ENCODE peak calls at places on chromosomes 2 and 18, in four cellular contexts. One of them, this sample, is unnamed.

GRCh38 chr18:21306368-21306767 is 64.3 kb downstream of the GREB1L start:
- DNase-seq in HL-60: no peak
- DNase-seq in spleen: no peak
- DNase-seq in H1: no peak
- DNase-seq in this sample: no peak

GRCh38 chr2:176157499-176158305 is 595 bp downstream of the HOXD3 start:
- DNase-seq in H1: no peak
- DNase-seq in spleen: no peak
- DNase-seq in HL-60: no peak
- DNase-seq in this sample: no peak

GRCh38 chr18:9771261-9771976 is 63.3 kb downstream of the RAB31 start:
- DNase-seq in HL-60: peak; percentile 85
- DNase-seq in H1: peak; percentile 59
- DNase-seq in spleen: peak; percentile 93
- DNase-seq in this sample: peak; percentile 40

GRCh38 chr2:152167070-152167469 is 8.5 kb downstream of the STAM2 start:
- DNase-seq in H1: no peak
- DNase-seq in HL-60: no peak
- DNase-seq in spleen: no peak
- DNase-seq in this sample: no peak

GRCh38 chr18:50967714-50968661 is at the start of gene ELAC1:
- DNase-seq in HL-60: peak; percentile 74
- DNase-seq in spleen: peak; percentile 95
- DNase-seq in H1: peak; percentile 33
- DNase-seq in this sample: peak; percentile 78

GRCh38 chr2:40412456-40412855 is 39.4 kb downstream of the SLC8A1 start:
- DNase-seq in H1: no peak
- DNase-seq in spleen: no peak
- DNase-seq in HL-60: no peak
- DNase-seq in this sample: no peak

GRCh38 chr2:142877265-142877756 is at the start of gene KYNU:
- DNase-seq in spleen: no peak
- DNase-seq in HL-60: no peak
- DNase-seq in H1: no peak
- DNase-seq in this sample: no peak

GRCh38 chr18:57077786-57078552 is 68.9 kb upstream of the BOD1L2 start:
- DNase-seq in H1: no peak
- DNase-seq in spleen: peak; percentile 80
- DNase-seq in HL-60: peak; percentile 84
- DNase-seq in this sample: peak; percentile 59

GRCh38 chr2:160270571-160271113 is 70.6 kb upstream of the ITGB6 start:
- DNase-seq in H1: no peak
- DNase-seq in spleen: no peak
- DNase-seq in HL-60: no peak
- DNase-seq in this sample: no peak

GRCh38 chr2:101750688-101751087 is 53.2 kb downstream of the MAP4K4 start:
- DNase-seq in H1: no peak
- DNase-seq in spleen: no peak
- DNase-seq in HL-60: no peak
- DNase-seq in this sample: no peak

GRCh38 chr18:70293166-70293565 is 4.3 kb downstream of the SOCS6 start:
- DNase-seq in spleen: no peak
- DNase-seq in H1: no peak
- DNase-seq in HL-60: no peak
- DNase-seq in this sample: no peak

GRCh38 chr2:121387591-121388325 is 102.8 kb upstream of the TFCP2L1 start:
- DNase-seq in HL-60: no peak
- DNase-seq in spleen: no peak
- DNase-seq in H1: no peak
- DNase-seq in this sample: no peak

GRCh38 chr2:69163109-69163508 is 150.1 kb downstream of the ANTXR1 start:
- DNase-seq in H1: no peak
- DNase-seq in HL-60: peak; percentile 85
- DNase-seq in spleen: no peak
- DNase-seq in this sample: no peak

GRCh38 chr2:1718339-1719220 is 25.7 kb downstream of the PXDN start:
- DNase-seq in H1: no peak
- DNase-seq in HL-60: no peak
- DNase-seq in spleen: no peak
- DNase-seq in this sample: no peak

GRCh38 chr2:33417093-33417492 is 59.4 kb upstream of the RASGRP3 start:
- DNase-seq in spleen: no peak
- DNase-seq in H1: no peak
- DNase-seq in HL-60: no peak
- DNase-seq in this sample: no peak

GRCh38 chr2:86367501-86367778 is 30.0 kb upstream of the REEP1 start:
- DNase-seq in H1: no peak
- DNase-seq in spleen: no peak
- DNase-seq in HL-60: no peak
- DNase-seq in this sample: no peak

GRCh38 chr2:205692095-205692494 is 9.8 kb downstream of the NRP2 start:
- DNase-seq in H1: no peak
- DNase-seq in spleen: no peak
- DNase-seq in HL-60: no peak
- DNase-seq in this sample: no peak

GRCh38 chr18:60372598-60372997 is at the start of gene MC4R:
- DNase-seq in spleen: no peak
- DNase-seq in H1: no peak
- DNase-seq in HL-60: no peak
- DNase-seq in this sample: no peak

GRCh38 chr2:86622409-86622877 is 1.2 kb downstream of the RNF103 start:
- DNase-seq in spleen: peak; percentile 83
- DNase-seq in H1: no peak
- DNase-seq in HL-60: peak; percentile 41
- DNase-seq in this sample: no peak

GRCh38 chr2:207805566-207806226 is 36.0 kb upstream of the FZD5 start:
- DNase-seq in spleen: no peak
- DNase-seq in HL-60: no peak
- DNase-seq in H1: no peak
- DNase-seq in this sample: no peak

GRCh38 chr2:105744091-105744908 is 412 bp upstream of the NCK2 start:
- DNase-seq in spleen: peak; percentile 94
- DNase-seq in HL-60: peak; percentile 25
- DNase-seq in H1: no peak
- DNase-seq in this sample: peak; percentile 73

GRCh38 chr2:163664610-163665009 is 71.2 kb downstream of the FIGN start:
- DNase-seq in spleen: no peak
- DNase-seq in HL-60: no peak
- DNase-seq in H1: no peak
- DNase-seq in this sample: no peak

GRCh38 chr2:15169326-15170038 is 391.7 kb downstream of the NBAS start:
- DNase-seq in spleen: no peak
- DNase-seq in H1: no peak
- DNase-seq in HL-60: no peak
- DNase-seq in this sample: no peak

GRCh38 chr2:200865736-200865995 is 1.2 kb upstream of the CLK1 start:
- DNase-seq in H1: no peak
- DNase-seq in HL-60: no peak
- DNase-seq in spleen: no peak
- DNase-seq in this sample: no peak

GRCh38 chr2:18219676-18220075 is 340.8 kb downstream of the RDH14 start:
- DNase-seq in H1: no peak
- DNase-seq in spleen: no peak
- DNase-seq in HL-60: no peak
- DNase-seq in this sample: no peak

GRCh38 chr2:14675489-14675888 is 43.0 kb downstream of the LRATD1 start:
- DNase-seq in H1: no peak
- DNase-seq in HL-60: no peak
- DNase-seq in spleen: no peak
- DNase-seq in this sample: no peak

GRCh38 chr2:133605031-133605773 is 36.9 kb upstream of the NCKAP5 start:
- DNase-seq in spleen: no peak
- DNase-seq in HL-60: no peak
- DNase-seq in H1: no peak
- DNase-seq in this sample: no peak

GRCh38 chr2:28893488-28893887 is 979 bp upstream of the WDR43 start:
- DNase-seq in spleen: no peak
- DNase-seq in HL-60: no peak
- DNase-seq in H1: no peak
- DNase-seq in this sample: no peak

GRCh38 chr2:3539836-3540235 is 18.3 kb downstream of the RNASEH1 start:
- DNase-seq in HL-60: no peak
- DNase-seq in spleen: no peak
- DNase-seq in H1: no peak
- DNase-seq in this sample: no peak
- TF ChIP-seq POLR2AphosphoS5 in HL-60: no peak
- TF ChIP-seq POLR2AphosphoS5 in spleen: no peak
- TF ChIP-seq POLR2AphosphoS5 in H1: no peak
- TF ChIP-seq POLR2AphosphoS5 in this sample: no peak

GRCh38 chr2:223050188-223050587 is 1.8 kb upstream of the KCNE4 start:
- DNase-seq in H1: no peak
- DNase-seq in spleen: no peak
- DNase-seq in HL-60: no peak
- DNase-seq in this sample: no peak
- TF ChIP-seq POLR2AphosphoS5 in H1: no peak
- TF ChIP-seq POLR2AphosphoS5 in spleen: no peak
- TF ChIP-seq POLR2AphosphoS5 in HL-60: no peak
- TF ChIP-seq POLR2AphosphoS5 in this sample: no peak

GRCh38 chr18:7603259-7604000 is 36.3 kb downstream of the PTPRM start:
- DNase-seq in H1: no peak
- DNase-seq in spleen: no peak
- DNase-seq in HL-60: no peak
- DNase-seq in this sample: no peak

GRCh38 chr18:7600036-7600435 is 32.9 kb downstream of the PTPRM start:
- DNase-seq in spleen: no peak
- DNase-seq in H1: no peak
- DNase-seq in HL-60: no peak
- DNase-seq in this sample: no peak

GRCh38 chr18:7600528-7601248 is 33.6 kb downstream of the PTPRM start:
- DNase-seq in HL-60: no peak
- DNase-seq in H1: no peak
- DNase-seq in spleen: no peak
- DNase-seq in this sample: no peak

GRCh38 chr18:7601249-7601620 is 34.1 kb downstream of the PTPRM start:
- DNase-seq in HL-60: no peak
- DNase-seq in spleen: no peak
- DNase-seq in H1: no peak
- DNase-seq in this sample: no peak

GRCh38 chr18:7601936-7602335 is 34.8 kb downstream of the PTPRM start:
- DNase-seq in spleen: no peak
- DNase-seq in H1: no peak
- DNase-seq in HL-60: no peak
- DNase-seq in this sample: no peak
- TF ChIP-seq POLR2AphosphoS5 in spleen: no peak
- TF ChIP-seq POLR2AphosphoS5 in H1: no peak
- TF ChIP-seq POLR2AphosphoS5 in HL-60: no peak
- TF ChIP-seq POLR2AphosphoS5 in this sample: no peak

GRCh38 chr2:218671077-218671653 is 637 bp downstream of the RNF25 start:
- DNase-seq in H1: no peak
- DNase-seq in spleen: no peak
- DNase-seq in HL-60: no peak
- DNase-seq in this sample: no peak

GRCh38 chr2:218671654-218672566 is at the start of the genes RNF25 and STK36:
- DNase-seq in HL-60: peak; percentile 82
- DNase-seq in spleen: peak; percentile 95
- DNase-seq in H1: peak; percentile 74
- DNase-seq in this sample: peak; percentile 87
- TF ChIP-seq POLR2AphosphoS5 in HL-60: peak; percentile 70
- TF ChIP-seq POLR2AphosphoS5 in spleen: peak; percentile 97
- TF ChIP-seq POLR2AphosphoS5 in H1: peak; percentile 41
- TF ChIP-seq POLR2AphosphoS5 in this sample: peak; percentile 84

DNA sequence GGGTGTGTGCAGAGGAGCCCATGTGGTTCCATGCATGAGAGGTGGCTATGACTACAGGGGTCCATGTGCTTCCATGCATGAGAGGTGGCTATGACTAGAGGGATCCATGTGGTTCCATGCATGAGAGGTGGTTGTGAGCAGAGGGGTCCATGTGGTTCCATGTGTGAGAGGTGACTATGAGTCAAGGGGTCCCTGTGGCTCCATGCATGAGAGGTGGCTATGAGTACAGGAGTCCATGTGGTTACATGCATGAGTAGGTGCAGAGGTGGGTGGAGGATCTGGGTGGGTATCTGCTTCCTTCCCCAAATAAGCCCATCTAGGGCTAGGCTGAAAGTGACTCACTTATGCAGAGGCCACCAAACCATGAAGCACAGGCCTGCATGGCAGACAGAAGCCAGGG is 137.8 kb downstream of the TNS1 start:
- DNase-seq in spleen: no peak
- DNase-seq in H1: no peak
- DNase-seq in HL-60: no peak
- DNase-seq in this sample: peak; percentile 54
- TF ChIP-seq POLR2AphosphoS5 in spleen: no peak
- TF ChIP-seq POLR2AphosphoS5 in H1: no peak
- TF ChIP-seq POLR2AphosphoS5 in HL-60: no peak
- TF ChIP-seq POLR2AphosphoS5 in this sample: no peak